ENCODE peak calls at places on chromosomes 4 and X, in six cellular contexts. O is iPS DF 19.7, C is epithelial cell of proximal tubule, T is pons, K is fibroblast of gingiva, R is tibial artery. X is an unnamed sample.
A peak's percentile ranks its signal among the peaks of the same experiment; 100 is the strongest.

GRCh38 chr4:8723222-8723980 is 130.8 kb downstream of the CPZ start:
- DNase-seq in O (no peak), K (no peak), C (no peak), R (peak; percentile 52), T (no peak), X (no peak)

GRCh38 chrX:129091097-129091496 is 432.2 kb downstream of the SMARCA1 start:
- DNase-seq in T (peak; percentile 9), O (peak; percentile 47), K (no peak), C (no peak), R (no peak), X (no peak)

GRCh38 chr4:130825283-130825682 is 1729.3 kb downstream of the C4orf33 start:
- DNase-seq in O (no peak), C (no peak), R (no peak), T (no peak), K (peak; percentile 69), X (no peak)

GRCh38 chrX:2708016-2708415 is 16.9 kb downstream of the CD99 start:
- DNase-seq in R (no peak), T (no peak), K (no peak), O (no peak), C (no peak), X (no peak)

GRCh38 chr4:7194251-7195137 is 2.2 kb downstream of the SORCS2 start:
- DNase-seq in T (peak; percentile 58), K (no peak), C (no peak), O (no peak), R (peak; percentile 60), X (peak; percentile 85)

GRCh38 chr4:66489370-66489769 is 819.1 kb upstream of the EPHA5 start:
- DNase-seq in R (no peak), K (no peak), O (no peak), T (no peak), C (no peak), X (no peak)

GRCh38 chr4:130336585-130337217 is 1240.7 kb downstream of the C4orf33 start:
- DNase-seq in K (peak; percentile 24), R (no peak), O (no peak), C (no peak), T (peak; percentile 22), X (no peak)

GRCh38 chr4:13483142-13484044 is 747 bp downstream of the RAB28 start:
- DNase-seq in C (no peak), T (peak; percentile 58), K (peak; percentile 72), R (peak; percentile 79), O (no peak), X (peak; percentile 30)

GRCh38 chr4:152283806-152284470 is 252.0 kb downstream of the FBXW7 start:
- DNase-seq in O (no peak), T (no peak), R (no peak), C (peak; percentile 35), K (no peak), X (no peak)

GRCh38 chr4:95693594-95693993 is 144.8 kb upstream of the UNC5C start:
- DNase-seq in O (peak; percentile 47), K (no peak), R (no peak), C (peak; percentile 10), T (peak; percentile 30), X (no peak)

GRCh38 chr4:104826171-104826570 is 320.5 kb upstream of the TET2 start:
- DNase-seq in K (no peak), R (no peak), O (no peak), T (no peak), C (no peak), X (no peak)

GRCh38 chr4:156734965-156735895 is 236.4 kb downstream of the PDGFC start:
- DNase-seq in T (no peak), R (no peak), K (no peak), C (no peak), O (no peak), X (no peak)

GRCh38 chrX:122777766-122778165 is 406.3 kb upstream of the GRIA3 start:
- DNase-seq in R (no peak), O (no peak), C (no peak), K (no peak), T (no peak), X (no peak)

GRCh38 chrX:12955882-12956703 is 18.8 kb upstream of the TMSB4X start:
- DNase-seq in K (peak; percentile 54), R (peak; percentile 71), C (no peak), O (no peak), T (peak; percentile 52), X (no peak)

GRCh38 chrX:155056471-155056870 is 14.5 kb downstream of the CMC4 start:
- DNase-seq in C (no peak), T (no peak), O (no peak), K (no peak), R (no peak), X (no peak)

GRCh38 chr4:140047017-140047640 is 106.9 kb downstream of the MAML3 start:
- DNase-seq in T (no peak), K (no peak), O (no peak), C (no peak), R (peak; percentile 84), X (no peak)

GRCh38 chr4:1379801-1380331 is 26.4 kb downstream of the NKX1-1 start:
- DNase-seq in K (no peak), C (no peak), O (no peak), T (no peak), R (no peak), X (no peak)

GRCh38 chr4:158906073-158906472 is 137.2 kb downstream of the FNIP2 start:
- DNase-seq in O (no peak), K (no peak), T (no peak), C (no peak), R (no peak), X (no peak)

GRCh38 chrX:68511255-68511654 is 12.4 kb downstream of the YIPF6 start:
- DNase-seq in C (no peak), T (peak; percentile 48), K (peak; percentile 18), O (no peak), R (no peak), X (no peak)

GRCh38 chrX:30748337-30748960 is 95.2 kb downstream of the GK start:
- DNase-seq in T (no peak), K (no peak), O (no peak), R (no peak), C (no peak), X (no peak)

GRCh38 chr4:24662065-24662464 is 77.7 kb upstream of the DHX15 start:
- DNase-seq in R (no peak), T (no peak), O (peak; percentile 72), K (no peak), C (no peak), X (no peak)

GRCh38 chr4:146269228-146269653 is 54.9 kb downstream of the REELD1 start:
- DNase-seq in O (no peak), K (no peak), C (no peak), T (no peak), R (no peak), X (no peak)

GRCh38 chr4:153495480-153496206 is 29.5 kb downstream of the TMEM131L start:
- DNase-seq in O (no peak), R (no peak), C (no peak), K (no peak), T (no peak), X (no peak)

GRCh38 chrX:2313864-2314646 is 186.7 kb downstream of the DHRSX start:
- DNase-seq in T (no peak), C (no peak), O (no peak), R (no peak), K (no peak), X (no peak)

GRCh38 chr4:135354876-135355275 is 1153.3 kb upstream of the PABPC4L start:
- DNase-seq in O (no peak), T (no peak), R (no peak), C (no peak), K (no peak), X (no peak)

GRCh38 chr4:125010776-125011503 is 298.4 kb upstream of the ANKRD50 start:
- DNase-seq in C (no peak), R (no peak), K (no peak), O (peak; percentile 59), T (no peak), X (no peak)

GRCh38 chr4:57081651-57082349 is 28.4 kb downstream of the IGFBP7 start:
- DNase-seq in O (peak; percentile 47), K (no peak), C (no peak), R (no peak), T (peak; percentile 27), X (no peak)

GRCh38 chrX:16658284-16658683 is 8.3 kb downstream of the S100G start:
- DNase-seq in R (no peak), T (no peak), C (no peak), O (no peak), K (no peak), X (no peak)

GRCh38 chrX:545488-545887 is 85.1 kb upstream of the SHOX start:
- DNase-seq in K (peak; percentile 7), O (no peak), C (no peak), T (no peak), R (peak; percentile 70), X (no peak)

GRCh38 chrX:47184486-47184885 is 9.1 kb upstream of the UBA1 start:
- DNase-seq in R (no peak), O (no peak), K (no peak), T (no peak), C (no peak), X (no peak)

GRCh38 chr4:3414421-3415279 is 27.1 kb upstream of the HGFAC start:
- DNase-seq in C (no peak), T (peak; percentile 62), R (peak; percentile 54), K (no peak), O (no peak), X (no peak)

GRCh38 chrX:27674491-27674890 is 84.3 kb downstream of the DCAF8L2 start:
- DNase-seq in T (no peak), C (no peak), R (no peak), K (no peak), O (no peak), X (no peak)

GRCh38 chr4:51932261-51932660 is 87.9 kb downstream of the LRRC66 start:
- DNase-seq in R (peak; percentile 72), C (no peak), O (no peak), K (peak; percentile 85), T (no peak), X (no peak)